ENCODE peak calls at places on chromosomes 1 and 21, in six cellular contexts. F is CD8-positive, alpha-beta T cell; T is pancreas; K is left ventricle myocardium inferior; G is psoas muscle; X is aorta. R is an unnamed sample.

GRCh38 chr1:180231506-180232420 is 1.7 kb downstream of the LHX4 start:
- DNase-seq in F (no peak), T (no peak), K (no peak), G (no peak), X (peak; percentile 70), R (peak; percentile 55)

GRCh38 chr1:152735648-152736047 is 22.2 kb upstream of the KPRP start:
- DNase-seq in F (no peak), T (no peak), K (no peak), G (no peak), X (no peak), R (no peak)

GRCh38 chr21:25313891-25314646 is 293.2 kb downstream of the MRPL39 start:
- DNase-seq in F (no peak), T (no peak), K (no peak), G (no peak), X (no peak), R (no peak)

GRCh38 chr1:232319106-232319505 is 310.8 kb downstream of the SIPA1L2 start:
- DNase-seq in F (no peak), T (peak; percentile 33), K (peak; percentile 89), G (peak; percentile 80), X (no peak), R (no peak)

GRCh38 chr1:99348375-99349132 is 84.3 kb downstream of the PLPPR4 start:
- DNase-seq in F (no peak), T (no peak), K (no peak), G (no peak), X (no peak), R (peak; percentile 82)

GRCh38 chr1:20110679-20111078 is 8.7 kb downstream of the PLA2G2D start:
- DNase-seq in F (no peak), T (no peak), K (no peak), G (no peak), X (peak; percentile 51), R (no peak)

GRCh38 chr1:209696673-209697072 is 8.0 kb upstream of the HSD11B1 start:
- DNase-seq in F (no peak), T (no peak), K (no peak), G (no peak), X (no peak), R (no peak)

GRCh38 chr1:42973304-42973703 is 14.6 kb upstream of the SLC2A1 start:
- DNase-seq in F (no peak), T (no peak), K (peak; percentile 36), G (no peak), X (no peak), R (peak; percentile 45)

GRCh38 chr1:150487763-150488115 is 520 bp downstream of the TARS2 start:
- DNase-seq in F (no peak), T (no peak), K (no peak), G (no peak), X (no peak), R (no peak)

DNA sequence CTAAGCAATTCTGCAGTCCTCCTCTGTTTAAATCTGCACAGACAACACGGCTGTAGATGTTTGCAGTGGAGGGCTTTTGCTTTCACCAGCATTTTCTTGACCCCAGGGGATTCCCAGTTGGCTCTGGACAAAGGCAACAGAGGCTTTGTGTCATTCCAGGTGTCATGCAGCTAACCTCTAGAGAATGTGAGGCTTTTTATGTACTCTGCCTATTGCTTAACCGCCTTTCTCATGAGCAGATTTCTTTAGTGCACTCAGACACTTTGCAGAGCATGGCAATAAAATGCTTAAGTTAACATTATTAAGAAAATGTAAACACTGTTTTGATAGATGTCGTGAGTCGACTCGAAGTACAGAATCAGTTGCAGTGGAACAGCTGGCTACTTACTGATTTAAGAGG is 783.2 kb upstream of the NEGR1 start:
- DNase-seq in F (no peak), T (no peak), K (no peak), G (no peak), X (no peak), R (no peak)
- H3K9me3 ChIP-seq in F (no peaks in the 10 kb centered on the region), T (no peaks in the 10 kb centered on the region), K (peaks cover 13% of the 10 kb centered on the region), G (no peaks in the 10 kb centered on the region), X (no peaks in the 10 kb centered on the region), R (no peaks in the 10 kb centered on the region)

DNA sequence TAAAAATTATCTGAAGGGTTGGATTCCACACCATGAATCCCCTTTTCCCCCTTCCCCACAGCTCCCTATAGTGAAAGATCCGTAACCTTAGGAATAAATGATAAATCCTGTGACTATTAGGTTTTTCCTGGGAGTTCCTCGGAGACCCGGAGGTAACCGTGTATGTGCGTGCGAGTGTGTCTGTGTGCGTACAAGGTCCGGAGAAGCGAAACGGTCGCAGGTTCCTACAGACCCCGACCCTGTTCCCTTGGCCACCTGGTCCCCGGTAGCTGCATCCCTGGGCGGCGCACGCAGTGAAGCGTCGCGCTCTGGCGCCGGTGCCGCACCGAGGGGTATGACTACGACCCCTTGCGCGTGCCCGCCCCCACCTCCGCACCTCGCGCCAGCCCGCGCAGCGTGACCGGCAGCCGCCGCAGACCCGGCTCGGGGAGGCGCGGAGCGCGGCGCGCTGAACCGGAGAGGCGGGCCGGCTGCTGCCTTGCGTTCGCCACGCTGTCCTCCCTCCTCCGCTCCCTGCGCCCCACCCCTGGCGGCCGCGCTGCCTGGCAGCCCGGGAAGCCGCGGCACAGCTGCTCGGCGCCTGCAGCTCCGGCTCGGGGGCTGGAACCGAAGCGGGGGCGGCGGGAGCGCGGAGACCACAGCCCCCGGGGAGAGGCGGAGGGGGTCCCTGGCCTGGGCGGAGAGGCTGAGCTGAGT is at the start of gene AK5:
- DNase-seq in F (peak; percentile 13), T (no peak), K (peak; percentile 26), G (peak; percentile 22), X (peak; percentile 79), R (peak; percentile 73)
- H3K27ac ChIP-seq in F (peak within 1 kb of the TSS; percentile 33), T (no peak within 1 kb of the TSS), K (no peak within 1 kb of the TSS), G (no peak within 1 kb of the TSS), X (no peak within 1 kb of the TSS), R (peak within 1 kb of the TSS; percentile 67)

DNA sequence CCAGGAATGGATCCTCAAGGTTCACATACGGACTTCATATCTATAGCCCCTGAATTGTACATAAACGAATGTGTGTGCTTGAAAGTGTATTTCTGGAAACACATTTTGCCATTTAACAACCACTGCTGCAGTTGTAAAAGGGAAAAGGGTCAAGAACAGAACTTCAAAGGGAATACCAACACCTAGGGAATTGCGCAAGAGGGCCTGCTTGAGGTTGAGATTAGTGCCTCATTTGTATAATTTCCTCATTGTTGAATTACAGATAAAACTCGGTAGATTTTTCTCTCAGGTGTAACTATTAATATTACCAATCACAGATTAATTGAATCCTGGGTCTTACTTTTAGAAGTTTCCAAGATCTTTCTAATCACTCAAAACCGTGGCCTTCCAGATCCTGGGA is 6.1 kb downstream of the NCF2 start:
- DNase-seq in F (no peak), T (no peak), K (no peak), G (no peak), X (no peak), R (no peak)
- H3K4me1 ChIP-seq in F (peaks cover 5% of the 10 kb centered on the region), T (no peaks in the 10 kb centered on the region), K (peaks cover 24% of the 10 kb centered on the region), G (no peaks in the 10 kb centered on the region), X (peaks cover 2% of the 10 kb centered on the region), R (no peaks in the 10 kb centered on the region)

GRCh38 chr1:228298471-228298870 is 90.6 kb downstream of the OBSCN start:
- DNase-seq in F (no peak), T (no peak), K (no peak), G (no peak), X (peak; percentile 43), R (no peak)
- H3K9me3 ChIP-seq in F (peaks cover 16% of the 10 kb centered on the region), T (no peaks in the 10 kb centered on the region), K (peaks cover 35% of the 10 kb centered on the region), G (no peaks in the 10 kb centered on the region), X (peaks cover 13% of the 10 kb centered on the region), R (peaks cover 23% of the 10 kb centered on the region)

GRCh38 chr1:234458352-234459027 is 20.5 kb downstream of the TARBP1 start:
- DNase-seq in F (no peak), T (no peak), K (no peak), G (no peak), X (no peak), R (peak; percentile 9)
- H3K27ac ChIP-seq in F (no peak overlapping the region), T (no peak overlapping the region), K (no peak overlapping the region), G (no peak overlapping the region), X (no peak overlapping the region), R (no peak overlapping the region)

GRCh38 chr1:34631126-34631525 is 123.7 kb upstream of the GJB5 start:
- DNase-seq in F (no peak), T (no peak), K (no peak), G (no peak), X (no peak), R (no peak)
- H3K4me1 ChIP-seq in F (no peaks in the 10 kb centered on the region), T (no peaks in the 10 kb centered on the region), K (no peaks in the 10 kb centered on the region), G (no peaks in the 10 kb centered on the region), X (no peaks in the 10 kb centered on the region), R (no peaks in the 10 kb centered on the region)

GRCh38 chr1:2957329-2957728 is 63.9 kb upstream of the ACTRT2 start:
- DNase-seq in F (no peak), T (no peak), K (no peak), G (no peak), X (no peak), R (no peak)
- H3K9me3 ChIP-seq in F (no peaks in the 10 kb centered on the region), T (no peaks in the 10 kb centered on the region), K (peaks cover 60% of the 10 kb centered on the region), G (peaks cover 33% of the 10 kb centered on the region), X (no peaks in the 10 kb centered on the region), R (peaks cover 17% of the 10 kb centered on the region)

GRCh38 chr1:109198745-109199144 is 15.0 kb upstream of the SARS1 start:
- DNase-seq in F (no peak), T (no peak), K (no peak), G (no peak), X (no peak), R (no peak)

GRCh38 chr1:109201123-109201703 is 12.5 kb upstream of the SARS1 start:
- DNase-seq in F (no peak), T (no peak), K (no peak), G (peak; percentile 29), X (no peak), R (peak; percentile 85)

GRCh38 chr1:109197163-109198042 is 16.3 kb upstream of the SARS1 start:
- DNase-seq in F (no peak), T (no peak), K (peak; percentile 20), G (peak; percentile 41), X (peak; percentile 82), R (no peak)

GRCh38 chr1:109199710-109200109 is 14.0 kb upstream of the SARS1 start:
- DNase-seq in F (no peak), T (no peak), K (no peak), G (no peak), X (no peak), R (no peak)

GRCh38 chr1:109198043-109198695 is 15.5 kb upstream of the SARS1 start:
- DNase-seq in F (no peak), T (no peak), K (no peak), G (peak; percentile 17), X (peak; percentile 76), R (no peak)
- H3K27ac ChIP-seq in F (no peak overlapping the region), T (no peak overlapping the region), K (no peak overlapping the region), G (no peak overlapping the region), X (peak overlapping the region; percentile 9), R (no peak overlapping the region)

GRCh38 chr21:15742052-15742451 is 12.3 kb downstream of the USP25 start:
- DNase-seq in F (no peak), T (no peak), K (no peak), G (no peak), X (no peak), R (no peak)
- H3K4me1 ChIP-seq in F (peaks cover 28% of the 10 kb centered on the region), T (peaks cover 20% of the 10 kb centered on the region), K (peaks cover 63% of the 10 kb centered on the region), G (peaks cover 56% of the 10 kb centered on the region), X (no peaks in the 10 kb centered on the region), R (no peaks in the 10 kb centered on the region)

GRCh38 chr1:77179632-77180031 is 39.6 kb downstream of the PIGK start:
- DNase-seq in F (no peak), T (no peak), K (no peak), G (no peak), X (no peak), R (no peak)
- H3K9me3 ChIP-seq in F (no peaks in the 10 kb centered on the region), T (no peaks in the 10 kb centered on the region), K (peaks cover 40% of the 10 kb centered on the region), G (no peaks in the 10 kb centered on the region), X (no peaks in the 10 kb centered on the region), R (peaks cover 23% of the 10 kb centered on the region)

R was measured in SJCRH30.